ENCODE peak calls at places on chromosome 19, in five cellular contexts. L is CD4-positive, CD25-positive, alpha-beta regulatory T cell; D is brain microvascular endothelial cell; V is BE2C; R is A549. A is an unnamed sample.

GRCh38 chr19:44010468-44010867 is 7.7 kb downstream of the ZNF230 start:
- DNase-seq in L (no peak), D (no peak), V (no peak), R (no peak), A (no peak)

GRCh38 chr19:8615813-8616596 is 5.5 kb upstream of the ADAMTS10 start:
- DNase-seq in L (peak; percentile 14), D (peak; percentile 73), V (peak; percentile 37), R (no peak), A (peak; percentile 65)

GRCh38 chr19:10643166-10643967 is 10.8 kb upstream of the ILF3 start:
- DNase-seq in L (no peak), D (no peak), V (no peak), R (no peak), A (no peak)

GRCh38 chr19:48746738-48747575 is at the start of gene IZUMO1:
- DNase-seq in L (peak; percentile 19), D (peak; percentile 94), V (peak; percentile 91), R (peak; percentile 99), A (peak; percentile 95)

GRCh38 chr19:19447536-19448237 is 42.2 kb downstream of the GATAD2A start:
- DNase-seq in L (no peak), D (no peak), V (no peak), R (no peak), A (no peak)

GRCh38 chr19:45069056-45069455 is 7.2 kb downstream of the ZNF296 start:
- DNase-seq in L (no peak), D (no peak), V (peak; percentile 46), R (peak; percentile 61), A (peak; percentile 24)

GRCh38 chr19:50906217-50906616 is 5.0 kb downstream of the KLK4 start:
- DNase-seq in L (no peak), D (no peak), V (peak; percentile 68), R (peak; percentile 56), A (peak; percentile 21)

GRCh38 chr19:46350758-46351159 is 3.9 kb downstream of the PPP5C start:
- DNase-seq in L (no peak), D (no peak), V (no peak), R (no peak), A (no peak)

GRCh38 chr19:8488351-8488750 is 14.1 kb downstream of the PRAM1 start:
- DNase-seq in L (no peak), D (no peak), V (no peak), R (no peak), A (no peak)

GRCh38 chr19:29040951-29041350 is 172.0 kb downstream of the UQCRFS1 start:
- DNase-seq in L (no peak), D (no peak), V (no peak), R (no peak), A (no peak)

GRCh38 chr19:34155686-34156085 is 16.6 kb upstream of the LSM14A start:
- DNase-seq in L (no peak), D (peak; percentile 8), V (no peak), R (no peak), A (no peak)

GRCh38 chr19:50981587-50982146 is 2.0 kb downstream of the KLK7 start:
- DNase-seq in L (no peak), D (no peak), V (no peak), R (no peak), A (no peak)

GRCh38 chr19:5923356-5923755 is 9.3 kb downstream of the CAPS start:
- DNase-seq in L (no peak), D (no peak), V (no peak), R (no peak), A (no peak)

GRCh38 chr19:10991521-10992081 is 30.8 kb downstream of the SMARCA4 start:
- DNase-seq in L (no peak), D (no peak), V (no peak), R (no peak), A (no peak)

GRCh38 chr19:10105241-10106099 is 692 bp upstream of the PPAN start:
- DNase-seq in L (peak; percentile 55), D (no peak), V (no peak), R (no peak), A (no peak)

GRCh38 chr19:33438016-33438671 is 64.6 kb downstream of the CEBPG start:
- DNase-seq in L (no peak), D (no peak), V (peak; percentile 94), R (peak; percentile 48), A (no peak)

GRCh38 chr19:30332445-30333234 is 39.5 kb upstream of the ZNF536 start:
- DNase-seq in L (no peak), D (no peak), V (no peak), R (no peak), A (no peak)

GRCh38 chr19:50434525-50434924 is 1.8 kb downstream of the MYBPC2 start:
- DNase-seq in L (no peak), D (no peak), V (peak; percentile 88), R (no peak), A (no peak)

GRCh38 chr19:12866416-12867119 is 14.7 kb downstream of the DNASE2 start:
- DNase-seq in L (no peak), D (no peak), V (no peak), R (no peak), A (no peak)

GRCh38 chr19:5572556-5573286 is 5.0 kb upstream of the TINCR start:
- DNase-seq in L (no peak), D (no peak), V (no peak), R (no peak), A (no peak)

GRCh38 chr19:5074418-5074817 is 105.5 kb downstream of the KDM4B start:
- DNase-seq in L (no peak), D (no peak), V (no peak), R (no peak), A (no peak)

GRCh38 chr19:18431351-18432197 is 6.4 kb downstream of the ISYNA1 start:
- DNase-seq in L (no peak), D (no peak), V (peak; percentile 42), R (no peak), A (no peak)

GRCh38 chr19:29748996-29749395 is 33.9 kb upstream of the C19orf12 start:
- DNase-seq in L (no peak), D (no peak), V (no peak), R (no peak), A (no peak)

GRCh38 chr19:35124098-35125060 is 8.8 kb downstream of the FXYD3 start:
- DNase-seq in L (peak; percentile 73), D (peak; percentile 81), V (peak; percentile 94), R (peak; percentile 100), A (peak; percentile 93)

GRCh38 chr19:32318884-32319520 is 26.4 kb upstream of the ZNF507 start:
- DNase-seq in L (no peak), D (no peak), V (no peak), R (peak; percentile 75), A (peak; percentile 12)

GRCh38 chr19:13169769-13170168 is 19.6 kb downstream of the IER2 start:
- DNase-seq in L (no peak), D (peak; percentile 40), V (no peak), R (peak; percentile 89), A (peak; percentile 18)

DNA sequence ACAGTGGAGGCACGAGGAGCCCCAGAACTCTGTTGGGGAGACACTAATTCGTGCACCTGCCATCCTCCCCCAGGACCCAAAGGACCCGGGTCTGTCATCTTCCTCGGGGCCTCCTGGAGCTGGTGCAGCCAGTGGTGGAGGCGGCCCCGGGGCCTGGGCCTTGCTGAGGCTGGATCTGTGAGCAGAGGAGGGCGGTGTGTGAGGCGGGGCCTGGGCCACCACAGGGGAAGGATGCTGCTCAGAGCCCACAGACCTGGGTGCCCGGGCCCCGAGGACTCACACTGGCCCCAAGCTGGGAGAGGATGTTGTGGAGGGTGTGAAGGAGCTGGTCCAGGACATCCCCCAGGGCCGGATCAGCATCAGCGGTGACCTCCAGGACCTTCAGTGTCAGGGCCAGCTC is 8.3 kb downstream of the IFNL3 start:
- DNase-seq in L (no peak), D (no peak), V (no peak), R (no peak), A (no peak)
- H3K4me3 ChIP-seq in L (no peak overlapping the region), D (no peak overlapping the region), V (no peak overlapping the region), R (no peak overlapping the region), A (no peak overlapping the region)

GRCh38 chr19:3605770-3606169 is 905 bp downstream of the TBXA2R start:
- DNase-seq in L (no peak), D (no peak), V (no peak), R (no peak), A (no peak)
- H3K4me3 ChIP-seq in L (no peak overlapping the region), D (peak overlapping the region; percentile 61), V (no peak overlapping the region), R (peak overlapping the region; percentile 40), A (peak overlapping the region; percentile 62)

GRCh38 chr19:55348317-55349034 is 6.0 kb downstream of the COX6B2 start:
- DNase-seq in L (no peak), D (no peak), V (no peak), R (no peak), A (no peak)
- H3K4me3 ChIP-seq in L (no peak overlapping the region), D (no peak overlapping the region), V (no peak overlapping the region), R (no peak overlapping the region), A (no peak overlapping the region)

GRCh38 chr19:57818378-57818777 is 3.7 kb upstream of the ZNF552 start:
- DNase-seq in L (no peak), D (no peak), V (no peak), R (no peak), A (no peak)

GRCh38 chr19:57825501-57825900 is 4.6 kb upstream of the ZNF587B start:
- DNase-seq in L (no peak), D (no peak), V (no peak), R (no peak), A (no peak)

GRCh38 chr19:57817976-57818375 is 3.3 kb upstream of the ZNF552 start:
- DNase-seq in L (no peak), D (no peak), V (no peak), R (no peak), A (no peak)

GRCh38 chr19:57816652-57817051 is 1.9 kb upstream of the ZNF552 start:
- DNase-seq in L (no peak), D (no peak), V (no peak), R (no peak), A (no peak)

GRCh38 chr19:57820599-57820998 is 5.9 kb upstream of the ZNF552 start:
- DNase-seq in L (no peak), D (no peak), V (no peak), R (no peak), A (no peak)
- H3K4me3 ChIP-seq in L (peak overlapping the region; percentile 88), D (peak overlapping the region; percentile 97), V (peak overlapping the region; percentile 99), R (peak overlapping the region; percentile 83), A (peak overlapping the region; percentile 78)

GRCh38 chr19:1908364-1908678 is 3.1 kb downstream of the ADAT3 start:
- DNase-seq in L (no peak), D (no peak), V (no peak), R (no peak), A (no peak)

GRCh38 chr19:1906985-1907562 is 1.9 kb downstream of the ADAT3 start:
- DNase-seq in L (no peak), D (no peak), V (no peak), R (no peak), A (no peak)

GRCh38 chr19:1905863-1906375 is 720 bp downstream of the ADAT3 start:
- DNase-seq in L (no peak), D (no peak), V (no peak), R (no peak), A (no peak)

GRCh38 chr19:1910169-1910568 is 5.0 kb downstream of the ADAT3 start:
- DNase-seq in L (no peak), D (peak; percentile 13), V (peak; percentile 87), R (no peak), A (peak; percentile 26)

GRCh38 chr19:1907563-1908363 is 2.6 kb downstream of the ADAT3 start:
- DNase-seq in L (no peak), D (no peak), V (no peak), R (no peak), A (no peak)
- H3K4me3 ChIP-seq in L (no peak overlapping the region), D (peak overlapping the region; percentile 3), V (no peak overlapping the region), R (no peak overlapping the region), A (no peak overlapping the region)

GRCh38 chr19:15287496-15287895 is 44.8 kb downstream of the BRD4 start:
- DNase-seq in L (no peak), D (no peak), V (no peak), R (no peak), A (no peak)
- H3K4me3 ChIP-seq in L (peak overlapping the region; percentile 62), D (no peak overlapping the region), V (no peak overlapping the region), R (no peak overlapping the region), A (no peak overlapping the region)

GRCh38 chr19:21604941-21605548 is 99.6 kb downstream of the ZNF429 start:
- DNase-seq in L (no peak), D (no peak), V (no peak), R (no peak), A (peak; percentile 37)
- H3K4me3 ChIP-seq in L (peak overlapping the region; percentile 83), D (peak overlapping the region; percentile 34), V (peak overlapping the region; percentile 35), R (no peak overlapping the region), A (peak overlapping the region; percentile 49)